ENCODE peak calls at places on chromosomes 2 and 18, in four cellular contexts. W is substantia nigra, A is heart right ventricle, H is RWPE1. F is an unnamed sample.

GRCh38 chr2:191115391-191115790 is 35.4 kb downstream of the STAT4 start:
- DNase-seq in W (no peak), A (no peak), H (peak; percentile 4), F (peak; percentile 73)

GRCh38 chr18:63603772-63604171 is 16.6 kb downstream of the SERPINB13 start:
- DNase-seq in W (no peak), A (no peak), H (peak; percentile 59), F (peak; percentile 59)

GRCh38 chr2:136175466-136175865 is 57.5 kb upstream of the CXCR4 start:
- DNase-seq in W (no peak), A (no peak), H (no peak), F (no peak)

GRCh38 chr2:106085441-106085911 is 108.6 kb downstream of the UXS1 start:
- DNase-seq in W (no peak), A (no peak), H (no peak), F (no peak)

GRCh38 chr2:128425731-128426620 is 107.3 kb upstream of the HS6ST1 start:
- DNase-seq in W (no peak), A (no peak), H (no peak), F (no peak)

GRCh38 chr2:42060718-42061619 is 13.1 kb downstream of the PKDCC start:
- DNase-seq in W (peak; percentile 23), A (peak; percentile 61), H (no peak), F (no peak)

GRCh38 chr2:144730711-144731110 is 210.8 kb upstream of the ZEB2 start:
- DNase-seq in W (no peak), A (no peak), H (no peak), F (no peak)

GRCh38 chr2:120814352-120814751 is 78.7 kb downstream of the GLI2 start:
- DNase-seq in W (no peak), A (no peak), H (no peak), F (no peak)

GRCh38 chr2:20421988-20422678 is 24.7 kb upstream of the RHOB start:
- DNase-seq in W (peak; percentile 48), A (peak; percentile 96), H (peak; percentile 76), F (no peak)

GRCh38 chr2:39435254-39435653 is 1.8 kb downstream of the MAP4K3 start:
- DNase-seq in W (peak; percentile 14), A (no peak), H (no peak), F (no peak)

GRCh38 chr18:45590060-45590537 is 25.2 kb upstream of the SLC14A2 start:
- DNase-seq in W (no peak), A (no peak), H (no peak), F (no peak)

GRCh38 chr2:168801961-168802824 is at the start of gene NOSTRIN:
- DNase-seq in W (no peak), A (no peak), H (no peak), F (no peak)

GRCh38 chr2:30686000-30686399 is 121.2 kb downstream of the CAPN13 start:
- DNase-seq in W (no peak), A (no peak), H (no peak), F (no peak)

GRCh38 chr2:223723954-223724411 is 113.4 kb downstream of the AP1S3 start:
- DNase-seq in W (no peak), A (no peak), H (no peak), F (no peak)

GRCh38 chr2:55133467-55134315 is 83.4 kb upstream of the RTN4 start:
- DNase-seq in W (peak; percentile 54), A (no peak), H (no peak), F (no peak)

GRCh38 chr2:113700186-113700841 is 56.1 kb downstream of the SLC35F5 start:
- DNase-seq in W (no peak), A (peak; percentile 29), H (no peak), F (no peak)

GRCh38 chr2:130894326-130894942 is 57.7 kb downstream of the ARHGEF4 start:
- DNase-seq in W (no peak), A (no peak), H (peak; percentile 23), F (no peak)

GRCh38 chr2:47230418-47230817 is 75.3 kb upstream of the STPG4 start:
- DNase-seq in W (peak; percentile 12), A (peak; percentile 63), H (no peak), F (no peak)

GRCh38 chr2:95361216-95361980 is 41.1 kb upstream of the FAHD2A start:
- DNase-seq in W (no peak), A (no peak), H (no peak), F (no peak)

GRCh38 chr2:236667526-236667925 is 97.9 kb downstream of the ACKR3 start:
- DNase-seq in W (no peak), A (no peak), H (no peak), F (no peak)

GRCh38 chr18:43396266-43396665 is 119.0 kb upstream of the SYT4 start:
- DNase-seq in W (no peak), A (no peak), H (peak; percentile 0), F (no peak)

GRCh38 chr2:239646184-239646583 is 245.4 kb upstream of the HDAC4 start:
- DNase-seq in W (no peak), A (no peak), H (no peak), F (no peak)

GRCh38 chr2:60484080-60484737 is 69.2 kb downstream of the BCL11A start:
- DNase-seq in W (peak; percentile 5), A (no peak), H (no peak), F (no peak)

GRCh38 chr2:221596192-221596591 is 24.1 kb upstream of the EPHA4 start:
- DNase-seq in W (no peak), A (no peak), H (peak; percentile 73), F (no peak)

GRCh38 chr2:159738509-159739390 is 26.4 kb downstream of the MARCHF7 start:
- DNase-seq in W (no peak), A (no peak), H (no peak), F (no peak)

GRCh38 chr2:240440251-240440650 is 4.8 kb downstream of the GPC1 start:
- DNase-seq in W (no peak), A (peak; percentile 7), H (no peak), F (no peak)

GRCh38 chr18:70380915-70381896 is 92.4 kb downstream of the SOCS6 start:
- DNase-seq in W (peak; percentile 68), A (peak; percentile 17), H (no peak), F (no peak)

GRCh38 chr2:168286535-168286934 is 39.1 kb upstream of the STK39 start:
- DNase-seq in W (no peak), A (no peak), H (no peak), F (no peak)

GRCh38 chr2:148926291-148926961 is 51.4 kb downstream of the KIF5C start:
- DNase-seq in W (peak; percentile 72), A (peak; percentile 27), H (peak; percentile 8), F (no peak)

GRCh38 chr18:56645415-56646016 is 5.6 kb upstream of the WDR7 start:
- DNase-seq in W (no peak), A (no peak), H (no peak), F (no peak)

GRCh38 chr18:26536032-26536431 is 12.3 kb downstream of the KCTD1 start:
- DNase-seq in W (no peak), A (no peak), H (peak; percentile 15), F (no peak)

GRCh38 chr2:8927510-8928456 is 75.7 kb downstream of the MBOAT2 start:
- DNase-seq in W (peak; percentile 54), A (no peak), H (no peak), F (no peak)

DNA sequence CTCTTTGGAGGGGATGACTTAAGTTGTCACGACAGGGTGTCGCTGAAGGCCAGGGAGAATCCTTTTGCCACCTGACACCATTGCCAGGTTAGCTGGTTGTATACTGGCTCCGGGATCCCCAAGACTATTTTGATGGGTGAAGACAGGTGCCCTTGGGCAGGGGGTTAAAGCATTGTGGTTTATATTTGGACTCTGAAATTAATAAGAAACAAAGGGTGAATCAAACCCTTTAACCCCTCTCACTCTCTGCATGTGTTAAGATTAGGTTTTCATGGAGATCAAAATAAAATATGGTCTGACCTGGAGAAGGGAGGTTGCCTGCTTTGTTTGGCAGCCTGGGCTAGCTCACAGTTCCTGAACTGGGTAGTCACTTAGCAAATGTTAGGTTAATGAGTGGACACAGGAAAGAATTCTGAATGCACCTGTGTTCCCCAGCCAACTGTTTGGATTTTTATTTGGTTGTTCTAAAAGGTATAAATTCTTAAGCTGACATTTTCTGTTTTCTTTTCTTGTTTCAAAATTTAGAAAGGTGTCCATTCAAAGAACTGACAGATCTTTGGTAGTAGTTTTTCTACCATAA is 301.7 kb downstream of the KCNS3 start:
- DNase-seq in W (no peak), A (no peak), H (no peak), F (no peak)
- H3K27ac ChIP-seq in W (no peak overlapping the region), A (no peak overlapping the region), H (no peak overlapping the region), F (no peak overlapping the region)

GRCh38 chr2:202773576-202773975 is 98.0 kb downstream of the ICA1L start:
- DNase-seq in W (no peak), A (no peak), H (no peak), F (no peak)
- H3K27ac ChIP-seq in W (no peak overlapping the region), A (no peak overlapping the region), H (no peak overlapping the region), F (no peak overlapping the region)

DNA sequence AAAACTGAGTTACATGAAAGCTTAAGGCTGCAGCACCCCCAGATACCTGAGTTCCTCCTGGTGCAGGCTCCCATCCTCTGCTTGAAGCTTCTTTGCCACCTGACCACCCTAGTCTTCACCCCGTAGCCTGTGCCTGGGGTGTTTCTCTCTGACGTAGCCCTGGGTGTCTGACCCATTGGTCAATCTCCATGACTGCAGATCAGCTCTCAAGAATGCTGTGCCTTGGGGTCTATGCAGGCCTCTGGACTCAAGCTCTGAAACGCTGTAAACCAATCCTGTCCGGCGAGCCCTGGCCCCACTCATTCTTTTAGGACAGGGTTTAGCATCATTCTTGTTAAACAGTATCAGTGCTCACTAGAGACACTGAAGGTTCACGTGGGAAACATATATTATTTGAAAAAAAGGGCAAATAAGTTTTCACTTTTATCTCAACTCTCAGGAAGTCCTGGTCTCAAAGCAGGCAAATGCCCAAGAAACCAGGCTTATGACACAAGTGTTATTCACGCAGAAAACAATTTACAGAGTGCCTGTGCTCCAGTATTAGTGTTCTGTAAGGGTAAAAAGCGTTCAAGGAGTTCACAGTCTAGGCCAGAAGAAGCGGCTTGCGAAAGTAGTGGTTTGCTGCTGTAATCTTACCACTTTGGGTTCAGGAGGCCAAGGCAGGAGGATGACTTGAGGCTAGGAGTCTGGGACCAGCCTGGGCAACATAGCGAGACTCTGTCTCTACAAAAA is 22.8 kb upstream of the PPP4R1 start:
- DNase-seq in W (no peak), A (no peak), H (no peak), F (no peak)
- H3K27ac ChIP-seq in W (no peak overlapping the region), A (no peak overlapping the region), H (no peak overlapping the region), F (peak overlapping the region; percentile 85)

DNA sequence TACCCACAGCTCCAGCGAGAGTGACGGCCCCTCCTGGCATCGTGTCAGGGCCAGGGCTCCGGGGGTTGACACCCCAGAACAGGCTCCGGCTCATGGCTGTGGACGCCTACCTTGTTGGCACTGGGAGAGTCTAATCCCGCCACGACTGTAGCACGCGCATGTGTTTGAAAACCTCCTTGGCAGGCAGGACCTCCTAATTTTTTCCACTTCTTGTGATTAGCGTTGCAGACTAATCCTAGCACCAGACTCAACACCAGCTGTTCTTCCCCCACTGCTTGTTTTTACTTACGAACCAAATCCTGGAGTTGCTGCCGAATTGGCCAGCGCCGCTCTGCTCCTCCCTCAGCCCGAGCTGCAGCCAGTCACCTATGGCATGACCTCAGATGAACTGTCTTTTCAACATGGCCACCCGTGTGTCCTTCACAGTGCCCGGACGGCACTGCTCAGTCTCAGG is 110.7 kb downstream of the KLHL29 start:
- DNase-seq in W (no peak), A (no peak), H (no peak), F (no peak)
- H3K27ac ChIP-seq in W (no peak overlapping the region), A (no peak overlapping the region), H (no peak overlapping the region), F (no peak overlapping the region)

GRCh38 chr2:51103205-51103604 is 71.3 kb upstream of the NRXN1 start:
- DNase-seq in W (no peak), A (peak; percentile 20), H (no peak), F (no peak)
- H3K27ac ChIP-seq in W (no peak overlapping the region), A (no peak overlapping the region), H (no peak overlapping the region), F (no peak overlapping the region)

F was measured in epithelial cell of prostate.